ENCODE peak calls at places on chromosomes 6 and 20, in nine cellular contexts. C is heart right ventricle, I is iPS-NIHi11, Q is ELR, V is stromal cell of bone marrow, U is K562, N is ascending aorta, G is fibroblast of mammary gland, D is GM23338. A is an unnamed sample.

GRCh38 chr6:43060034-43060754 is 763 bp downstream of the KLC4 start:
- DNase-seq in V (no peak), D (peak), U (peak), N (no peak), I (peak), Q (no peak), C (no peak), G (no peak), A (no peak)

GRCh38 chr6:83893024-83893423 is 33.5 kb downstream of the CYB5R4 start:
- DNase-seq in Q (no peak), U (no peak), I (no peak), C (no peak), D (no peak), G (no peak), N (no peak), V (no peak), A (no peak)

GRCh38 chr6:169454204-169454871 is 200.7 kb upstream of the THBS2 start:
- DNase-seq in G (peak), I (no peak), C (no peak), U (no peak), V (peak), D (no peak), N (no peak), Q (peak), A (peak)

GRCh38 chr6:56637640-56638039 is 5.0 kb downstream of the DST start:
- DNase-seq in C (no peak), U (peak), D (peak), Q (peak), V (peak), I (peak), G (peak), N (no peak), A (peak)

GRCh38 chr6:54525731-54526130 is 217.5 kb downstream of the TINAG start:
- DNase-seq in I (no peak), N (no peak), G (peak), Q (peak), U (no peak), C (no peak), D (no peak), V (peak), A (peak)

GRCh38 chr6:29760328-29760727 is 37.1 kb downstream of the HLA-F start:
- DNase-seq in Q (no peak), G (no peak), N (no peak), C (no peak), D (peak), V (no peak), I (no peak), U (no peak), A (no peak)

GRCh38 chr6:33273924-33274902 is 2.3 kb downstream of the RPS18 start:
- DNase-seq in D (no peak), V (no peak), U (no peak), G (no peak), I (no peak), C (no peak), N (no peak), Q (no peak), A (no peak)

GRCh38 chr20:54566224-54566750 is 90.9 kb downstream of the DOK5 start:
- DNase-seq in Q (no peak), I (no peak), C (no peak), N (no peak), V (peak), D (no peak), G (peak), U (no peak), A (no peak)

GRCh38 chr6:70547313-70547712 is 19.4 kb upstream of the SDHAF4 start:
- DNase-seq in C (no peak), I (no peak), G (peak), Q (peak), N (no peak), U (no peak), V (no peak), D (peak), A (peak)

GRCh38 chr20:33437141-33437911 is 6.2 kb downstream of the SNTA1 start:
- DNase-seq in D (no peak), Q (no peak), N (peak), G (peak), U (no peak), I (no peak), C (peak), V (no peak), A (no peak)

GRCh38 chr6:84738996-84739865 is 25.2 kb downstream of the TBX18 start:
- DNase-seq in D (no peak), U (no peak), I (no peak), V (no peak), N (no peak), Q (peak), G (peak), C (no peak), A (no peak)

GRCh38 chr20:61120595-61121515 is 131.2 kb upstream of the CDH4 start:
- DNase-seq in C (no peak), V (peak), I (no peak), N (no peak), U (no peak), Q (peak), G (peak), D (peak), A (peak)

GRCh38 chr20:47653892-47654291 is 131.4 kb downstream of the SULF2 start:
- DNase-seq in Q (no peak), U (no peak), D (no peak), V (no peak), N (no peak), G (no peak), I (no peak), C (no peak), A (no peak)

GRCh38 chr20:63529861-63530787 is 7.1 kb downstream of the PTK6 start:
- DNase-seq in Q (no peak), C (no peak), U (no peak), V (no peak), I (peak), D (no peak), G (no peak), N (no peak), A (no peak)

GRCh38 chr6:127737768-127738167 is 160.8 kb downstream of the C6orf58 start:
- DNase-seq in I (no peak), D (no peak), U (no peak), C (no peak), G (peak), V (no peak), N (no peak), Q (peak), A (no peak)

GRCh38 chr20:50717312-50717711 is 14.1 kb upstream of the PARD6B start:
- DNase-seq in D (no peak), G (no peak), U (no peak), N (no peak), C (no peak), Q (no peak), V (no peak), I (no peak), A (no peak)

GRCh38 chr20:60815656-60816055 is 436.4 kb upstream of the CDH4 start:
- DNase-seq in C (no peak), D (no peak), I (no peak), G (no peak), V (no peak), Q (no peak), N (no peak), U (no peak), A (no peak)

GRCh38 chr6:105374010-105374420 is 28.9 kb downstream of the PREP start:
- DNase-seq in V (no peak), D (no peak), U (no peak), I (no peak), G (no peak), Q (peak), N (no peak), C (no peak), A (peak)

GRCh38 chr6:152207915-152208714 is 400.6 kb downstream of the ESR1 start:
- DNase-seq in G (no peak), N (no peak), D (no peak), I (no peak), Q (no peak), C (no peak), U (no peak), V (no peak), A (no peak)

A was measured in RPMI7951.